ENCODE peak calls at places on chromosomes 13 and 19, in ten cellular contexts. E is testis; N is NCI-H1092 treated with DMSO at 0.1 percent for 48 hours; M is nephron progenitor cell; F is hypothalamus; J is fibroblast of the conjunctiva; R is stimulated activated CD8-positive, alpha-beta memory T cell treated with anti-CD3 and anti-CD28 coated beads, Interleukin-15, amount 100 ng/mL, for 4 hours; G is brain microvascular endothelial cell; A is cerebellar cortex; U is NCI-H2029. L is an unnamed sample.

GRCh38 chr19:29811125-29812079 is at the start of gene CCNE1:
- DNase-seq in U (peak; percentile 74), F (peak; percentile 43), J (peak; percentile 49), M (peak; percentile 99), R (peak; percentile 83), N (peak; percentile 66), G (peak; percentile 74), A (peak; percentile 85), E (peak; percentile 94), L (peak; percentile 99)

GRCh38 chr13:99280166-99280565 is 22.0 kb upstream of the GPR18 start:
- DNase-seq in J (no peak), R (no peak), F (no peak), U (no peak), N (no peak), M (no peak), G (peak; percentile 42), E (no peak), A (no peak), L (no peak)

GRCh38 chr13:97302611-97303010 is 80.5 kb downstream of the MBNL2 start:
- DNase-seq in J (no peak), R (no peak), M (no peak), G (no peak), E (no peak), U (no peak), F (no peak), N (no peak), A (no peak), L (no peak)

GRCh38 chr13:45807520-45808099 is 43.9 kb downstream of the SIAH3 start:
- DNase-seq in R (no peak), G (peak; percentile 44), U (peak; percentile 27), J (peak; percentile 21), M (no peak), E (peak; percentile 53), F (no peak), A (peak; percentile 48), N (peak; percentile 59), L (peak; percentile 51)

GRCh38 chr19:34044011-34044410 is 128.3 kb upstream of the LSM14A start:
- DNase-seq in G (no peak), M (no peak), J (no peak), N (no peak), R (no peak), U (no peak), E (no peak), A (no peak), F (no peak), L (no peak)

GRCh38 chr19:30361107-30361447 is 11.1 kb upstream of the ZNF536 start:
- DNase-seq in R (no peak), N (no peak), G (no peak), E (no peak), A (no peak), J (no peak), U (no peak), F (no peak), M (no peak), L (no peak)

GRCh38 chr19:9881720-9882119 is 46.6 kb downstream of the PIN1 start:
- DNase-seq in U (no peak), J (no peak), M (no peak), R (no peak), F (no peak), G (no peak), A (no peak), E (no peak), N (no peak), L (no peak)

GRCh38 chr13:22698477-22698876 is 482.3 kb upstream of the SGCG start:
- DNase-seq in F (no peak), M (no peak), G (no peak), E (no peak), A (no peak), N (no peak), R (no peak), U (no peak), J (no peak), L (no peak)

GRCh38 chr19:42248270-42249148 is 6.1 kb upstream of the GSK3A start:
- DNase-seq in F (no peak), N (no peak), U (no peak), G (no peak), J (no peak), A (no peak), M (no peak), E (no peak), R (no peak), L (no peak)

GRCh38 chr19:47331931-47332547 is at the start of gene C5AR2:
- DNase-seq in R (no peak), F (no peak), M (no peak), E (peak; percentile 40), N (no peak), U (no peak), J (no peak), G (no peak), A (no peak), L (no peak)

GRCh38 chr13:93268327-93269028 is 41.9 kb downstream of the GPC6 start:
- DNase-seq in G (no peak), N (no peak), R (no peak), A (no peak), J (no peak), U (no peak), F (no peak), E (no peak), M (no peak), L (no peak)

GRCh38 chr19:56839665-56840451 is 668 bp downstream of the PEG3 start:
- DNase-seq in J (peak; percentile 94), R (no peak), N (no peak), U (no peak), G (peak; percentile 72), F (peak; percentile 82), M (no peak), A (peak; percentile 98), E (peak; percentile 98), L (peak; percentile 86)

GRCh38 chr13:79307866-79308298 is 98.2 kb downstream of the RBM26 start:
- DNase-seq in E (peak; percentile 21), J (no peak), R (no peak), N (no peak), M (no peak), A (no peak), G (peak; percentile 16), F (no peak), U (no peak), L (no peak)

GRCh38 chr19:55080121-55080914 is 4.6 kb downstream of the EPS8L1 start:
- DNase-seq in F (no peak), M (peak; percentile 80), N (peak; percentile 55), G (peak; percentile 51), E (peak; percentile 73), R (peak; percentile 25), U (peak; percentile 82), A (peak; percentile 47), J (peak; percentile 33), L (no peak)

GRCh38 chr13:48446454-48446853 is 33.5 kb upstream of the LPAR6 start:
- DNase-seq in F (no peak), N (no peak), E (no peak), J (no peak), G (peak; percentile 52), M (no peak), R (no peak), U (no peak), A (no peak), L (no peak)

GRCh38 chr19:2288010-2288742 is 6.2 kb upstream of the PEAK3 start:
- DNase-seq in R (no peak), U (no peak), E (no peak), F (no peak), J (no peak), A (no peak), N (no peak), M (no peak), G (no peak), L (no peak)

GRCh38 chr19:27901078-27901477 is 1311.9 kb downstream of the UQCRFS1 start:
- DNase-seq in M (no peak), R (no peak), A (no peak), G (no peak), E (peak; percentile 41), N (no peak), U (no peak), F (no peak), J (no peak), L (no peak)

GRCh38 chr13:90968510-90968909 is 379.0 kb upstream of the MIR17HG start:
- DNase-seq in A (peak; percentile 64), J (no peak), M (peak; percentile 28), N (no peak), E (peak; percentile 19), F (no peak), U (no peak), G (no peak), R (no peak), L (no peak)

GRCh38 chr13:54614729-54615128 is 1586.1 kb downstream of the OLFM4 start:
- DNase-seq in F (no peak), J (no peak), U (no peak), E (no peak), G (no peak), R (no peak), M (peak; percentile 11), A (no peak), N (peak; percentile 80), L (no peak)

GRCh38 chr19:1076951-1077350 is 10.0 kb downstream of the ARHGAP45 start:
- DNase-seq in A (peak; percentile 26), F (no peak), G (no peak), E (no peak), R (peak; percentile 90), U (peak; percentile 82), M (no peak), J (no peak), N (no peak), L (peak; percentile 62)

GRCh38 chr19:50003810-50004419 is 21.3 kb downstream of the VRK3 start:
- DNase-seq in E (no peak), N (no peak), M (no peak), R (peak; percentile 19), A (no peak), U (no peak), F (no peak), G (peak; percentile 96), J (peak; percentile 90), L (peak; percentile 54)

GRCh38 chr19:57302020-57302465 is 18.2 kb upstream of the ZNF543 start:
- DNase-seq in M (no peak), J (peak; percentile 95), U (no peak), E (no peak), F (no peak), R (no peak), A (no peak), N (no peak), G (peak; percentile 93), L (no peak)

GRCh38 chr19:17259118-17259780 is 5.3 kb downstream of the USHBP1 start:
- DNase-seq in E (no peak), M (no peak), R (no peak), U (no peak), N (no peak), G (no peak), F (no peak), J (no peak), A (no peak), L (no peak)

GRCh38 chr19:18284710-18285430 is 3.4 kb upstream of the JUND start:
- DNase-seq in R (no peak), M (no peak), N (no peak), A (no peak), E (no peak), F (no peak), J (no peak), G (no peak), U (no peak), L (no peak)

GRCh38 chr19:28887920-28888618 is 324.9 kb downstream of the UQCRFS1 start:
- DNase-seq in R (no peak), E (peak; percentile 24), U (no peak), J (no peak), A (no peak), G (no peak), M (peak; percentile 62), N (no peak), F (no peak), L (no peak)

GRCh38 chr13:25353344-25353743 is 18.4 kb upstream of the ATP8A2 start:
- DNase-seq in J (no peak), N (no peak), A (no peak), M (no peak), R (no peak), G (no peak), F (no peak), E (no peak), U (no peak), L (no peak)

GRCh38 chr13:38415233-38415632 is 65.6 kb downstream of the UFM1 start:
- DNase-seq in N (no peak), U (no peak), E (no peak), A (no peak), J (no peak), F (no peak), R (no peak), G (no peak), M (no peak), L (no peak)

GRCh38 chr19:875265-875879 is 15.9 kb downstream of the CFD start:
- DNase-seq in F (no peak), M (no peak), E (no peak), J (no peak), R (no peak), A (no peak), U (no peak), G (no peak), N (no peak), L (no peak)